ENCODE peak calls at places on chromosomes 4 and X, in ten cellular contexts. One of them, this sample, is unnamed.

GRCh38 chr4:118373614-118374255 is 20.9 kb upstream of the PRSS12 start:
- DNase-seq in AG04450: peak
- DNase-seq in Peyer's patch: no peak
- DNase-seq in PC-3: no peak
- DNase-seq in cardiac muscle cell: no peak
- DNase-seq in gastrocnemius medialis: no peak
- DNase-seq in hepatocyte: no peak
- DNase-seq in CD8-positive, alpha-beta T cell: no peak
- DNase-seq in upper lobe of right lung: no peak
- DNase-seq in aorta: no peak
- DNase-seq in this sample: no peak

GRCh38 chr4:27187786-27188185 is 327.1 kb downstream of the STIM2 start:
- DNase-seq in PC-3: peak
- DNase-seq in hepatocyte: peak
- DNase-seq in aorta: no peak
- DNase-seq in AG04450: no peak
- DNase-seq in upper lobe of right lung: no peak
- DNase-seq in Peyer's patch: no peak
- DNase-seq in gastrocnemius medialis: no peak
- DNase-seq in CD8-positive, alpha-beta T cell: no peak
- DNase-seq in cardiac muscle cell: no peak
- DNase-seq in this sample: no peak

GRCh38 chrX:68684291-68684918 is 36.9 kb downstream of the STARD8 start:
- DNase-seq in upper lobe of right lung: peak
- DNase-seq in aorta: peak
- DNase-seq in Peyer's patch: no peak
- DNase-seq in CD8-positive, alpha-beta T cell: no peak
- DNase-seq in AG04450: no peak
- DNase-seq in PC-3: no peak
- DNase-seq in cardiac muscle cell: peak
- DNase-seq in gastrocnemius medialis: peak
- DNase-seq in hepatocyte: no peak
- DNase-seq in this sample: no peak

GRCh38 chr4:64582492-64582891 is 173.2 kb upstream of the TECRL start:
- DNase-seq in gastrocnemius medialis: no peak
- DNase-seq in AG04450: no peak
- DNase-seq in aorta: no peak
- DNase-seq in CD8-positive, alpha-beta T cell: no peak
- DNase-seq in Peyer's patch: no peak
- DNase-seq in PC-3: no peak
- DNase-seq in cardiac muscle cell: no peak
- DNase-seq in hepatocyte: peak
- DNase-seq in upper lobe of right lung: no peak
- DNase-seq in this sample: peak

GRCh38 chrX:9928083-9928482 is 39.1 kb upstream of the CLDN34 start:
- DNase-seq in hepatocyte: no peak
- DNase-seq in cardiac muscle cell: no peak
- DNase-seq in gastrocnemius medialis: no peak
- DNase-seq in AG04450: no peak
- DNase-seq in PC-3: no peak
- DNase-seq in CD8-positive, alpha-beta T cell: no peak
- DNase-seq in aorta: no peak
- DNase-seq in upper lobe of right lung: no peak
- DNase-seq in Peyer's patch: no peak
- DNase-seq in this sample: peak

GRCh38 chr4:68193194-68193593 is 52.3 kb downstream of the TMPRSS11B start:
- DNase-seq in AG04450: no peak
- DNase-seq in gastrocnemius medialis: no peak
- DNase-seq in aorta: no peak
- DNase-seq in CD8-positive, alpha-beta T cell: no peak
- DNase-seq in Peyer's patch: no peak
- DNase-seq in hepatocyte: no peak
- DNase-seq in upper lobe of right lung: no peak
- DNase-seq in PC-3: no peak
- DNase-seq in cardiac muscle cell: no peak
- DNase-seq in this sample: no peak

GRCh38 chrX:124217289-124218251 is 114.9 kb upstream of the TEX13D start:
- DNase-seq in gastrocnemius medialis: peak
- DNase-seq in CD8-positive, alpha-beta T cell: peak
- DNase-seq in Peyer's patch: no peak
- DNase-seq in cardiac muscle cell: peak
- DNase-seq in PC-3: peak
- DNase-seq in AG04450: no peak
- DNase-seq in hepatocyte: no peak
- DNase-seq in aorta: no peak
- DNase-seq in upper lobe of right lung: no peak
- DNase-seq in this sample: peak

GRCh38 chrX:41734530-41734929 is 10.5 kb downstream of the GPR82 start:
- DNase-seq in CD8-positive, alpha-beta T cell: no peak
- DNase-seq in hepatocyte: no peak
- DNase-seq in gastrocnemius medialis: no peak
- DNase-seq in upper lobe of right lung: no peak
- DNase-seq in PC-3: peak
- DNase-seq in AG04450: no peak
- DNase-seq in aorta: no peak
- DNase-seq in Peyer's patch: no peak
- DNase-seq in cardiac muscle cell: peak
- DNase-seq in this sample: peak

GRCh38 chr4:88735554-88735953 is 37.9 kb upstream of the NAP1L5 start:
- DNase-seq in PC-3: no peak
- DNase-seq in gastrocnemius medialis: no peak
- DNase-seq in cardiac muscle cell: peak
- DNase-seq in AG04450: no peak
- DNase-seq in CD8-positive, alpha-beta T cell: no peak
- DNase-seq in upper lobe of right lung: no peak
- DNase-seq in Peyer's patch: no peak
- DNase-seq in hepatocyte: no peak
- DNase-seq in aorta: no peak
- DNase-seq in this sample: no peak

GRCh38 chr4:122163301-122163700 is 11.2 kb downstream of the BLTP1 start:
- DNase-seq in gastrocnemius medialis: no peak
- DNase-seq in cardiac muscle cell: no peak
- DNase-seq in AG04450: no peak
- DNase-seq in Peyer's patch: no peak
- DNase-seq in CD8-positive, alpha-beta T cell: no peak
- DNase-seq in upper lobe of right lung: no peak
- DNase-seq in PC-3: no peak
- DNase-seq in hepatocyte: no peak
- DNase-seq in aorta: no peak
- DNase-seq in this sample: no peak

GRCh38 chr4:82661601-82662000 is 99.8 kb upstream of the TMEM150C start:
- DNase-seq in cardiac muscle cell: no peak
- DNase-seq in aorta: no peak
- DNase-seq in hepatocyte: no peak
- DNase-seq in upper lobe of right lung: no peak
- DNase-seq in Peyer's patch: no peak
- DNase-seq in PC-3: no peak
- DNase-seq in AG04450: no peak
- DNase-seq in gastrocnemius medialis: no peak
- DNase-seq in CD8-positive, alpha-beta T cell: no peak
- DNase-seq in this sample: no peak

GRCh38 chrX:9062621-9063020 is 28.7 kb upstream of the FAM9B start:
- DNase-seq in AG04450: no peak
- DNase-seq in PC-3: no peak
- DNase-seq in cardiac muscle cell: no peak
- DNase-seq in upper lobe of right lung: no peak
- DNase-seq in hepatocyte: no peak
- DNase-seq in CD8-positive, alpha-beta T cell: no peak
- DNase-seq in Peyer's patch: no peak
- DNase-seq in gastrocnemius medialis: no peak
- DNase-seq in aorta: no peak
- DNase-seq in this sample: no peak

DNA sequence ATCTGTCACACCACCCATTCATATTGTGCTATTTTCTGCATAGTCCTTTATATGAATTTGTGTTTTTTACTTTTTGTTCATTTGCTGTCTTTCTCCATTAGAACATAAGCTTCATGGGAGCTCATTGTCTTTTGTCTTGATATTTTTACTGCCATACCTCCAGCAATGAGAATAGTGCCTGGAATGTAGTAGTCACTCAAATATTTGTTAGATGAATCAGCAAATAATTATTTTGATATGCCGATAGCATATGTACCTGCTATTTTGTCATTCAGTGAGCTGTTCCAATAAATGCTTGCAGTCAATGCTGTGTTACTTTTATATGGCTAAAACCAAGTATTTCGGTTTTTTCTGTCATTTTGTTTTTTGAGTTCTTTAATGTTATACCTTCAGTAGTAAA is 43.5 kb upstream of the SLC25A31 start:
- DNase-seq in Peyer's patch: no peak
- DNase-seq in CD8-positive, alpha-beta T cell: no peak
- DNase-seq in AG04450: no peak
- DNase-seq in gastrocnemius medialis: no peak
- DNase-seq in PC-3: peak
- DNase-seq in aorta: no peak
- DNase-seq in cardiac muscle cell: peak
- DNase-seq in upper lobe of right lung: no peak
- DNase-seq in hepatocyte: no peak
- DNase-seq in this sample: no peak
- H3K27ac ChIP-seq in Peyer's patch: no peak
- H3K27ac ChIP-seq in CD8-positive, alpha-beta T cell: no peak
- H3K27ac ChIP-seq in AG04450: no peak
- H3K27ac ChIP-seq in gastrocnemius medialis: no peak
- H3K27ac ChIP-seq in PC-3: peak
- H3K27ac ChIP-seq in aorta: no peak
- H3K27ac ChIP-seq in cardiac muscle cell: no peak
- H3K27ac ChIP-seq in upper lobe of right lung: no peak
- H3K27ac ChIP-seq in hepatocyte: no peak
- H3K27ac ChIP-seq in this sample: no peak

GRCh38 chrX:17882680-17883079 is 21.6 kb upstream of the RAI2 start:
- DNase-seq in AG04450: no peak
- DNase-seq in Peyer's patch: no peak
- DNase-seq in CD8-positive, alpha-beta T cell: no peak
- DNase-seq in hepatocyte: no peak
- DNase-seq in cardiac muscle cell: no peak
- DNase-seq in upper lobe of right lung: no peak
- DNase-seq in PC-3: peak
- DNase-seq in gastrocnemius medialis: no peak
- DNase-seq in aorta: no peak
- DNase-seq in this sample: no peak
- H3K27ac ChIP-seq in AG04450: no peak
- H3K27ac ChIP-seq in Peyer's patch: no peak
- H3K27ac ChIP-seq in CD8-positive, alpha-beta T cell: no peak
- H3K27ac ChIP-seq in hepatocyte: no peak
- H3K27ac ChIP-seq in cardiac muscle cell: no peak
- H3K27ac ChIP-seq in upper lobe of right lung: no peak
- H3K27ac ChIP-seq in PC-3: no peak
- H3K27ac ChIP-seq in gastrocnemius medialis: no peak
- H3K27ac ChIP-seq in aorta: no peak
- H3K27ac ChIP-seq in this sample: no peak

GRCh38 chrX:153336128-153336894 is 2.4 kb downstream of the ZNF275 start:
- DNase-seq in Peyer's patch: no peak
- DNase-seq in hepatocyte: no peak
- DNase-seq in CD8-positive, alpha-beta T cell: no peak
- DNase-seq in gastrocnemius medialis: no peak
- DNase-seq in PC-3: peak
- DNase-seq in cardiac muscle cell: no peak
- DNase-seq in AG04450: no peak
- DNase-seq in upper lobe of right lung: no peak
- DNase-seq in aorta: no peak
- DNase-seq in this sample: no peak

GRCh38 chrX:153334654-153335295 is 822 bp downstream of the ZNF275 start:
- DNase-seq in Peyer's patch: no peak
- DNase-seq in cardiac muscle cell: no peak
- DNase-seq in PC-3: no peak
- DNase-seq in CD8-positive, alpha-beta T cell: no peak
- DNase-seq in aorta: no peak
- DNase-seq in AG04450: no peak
- DNase-seq in upper lobe of right lung: no peak
- DNase-seq in hepatocyte: no peak
- DNase-seq in gastrocnemius medialis: no peak
- DNase-seq in this sample: no peak

GRCh38 chrX:153336988-153337387 is 3.0 kb downstream of the ZNF275 start:
- DNase-seq in cardiac muscle cell: no peak
- DNase-seq in AG04450: no peak
- DNase-seq in PC-3: no peak
- DNase-seq in gastrocnemius medialis: no peak
- DNase-seq in CD8-positive, alpha-beta T cell: no peak
- DNase-seq in aorta: no peak
- DNase-seq in hepatocyte: no peak
- DNase-seq in Peyer's patch: no peak
- DNase-seq in upper lobe of right lung: no peak
- DNase-seq in this sample: no peak

GRCh38 chrX:153333271-153333670 is 682 bp upstream of the ZNF275 start:
- DNase-seq in hepatocyte: no peak
- DNase-seq in aorta: no peak
- DNase-seq in cardiac muscle cell: peak
- DNase-seq in CD8-positive, alpha-beta T cell: no peak
- DNase-seq in AG04450: no peak
- DNase-seq in upper lobe of right lung: no peak
- DNase-seq in Peyer's patch: no peak
- DNase-seq in PC-3: peak
- DNase-seq in gastrocnemius medialis: no peak
- DNase-seq in this sample: no peak

DNA sequence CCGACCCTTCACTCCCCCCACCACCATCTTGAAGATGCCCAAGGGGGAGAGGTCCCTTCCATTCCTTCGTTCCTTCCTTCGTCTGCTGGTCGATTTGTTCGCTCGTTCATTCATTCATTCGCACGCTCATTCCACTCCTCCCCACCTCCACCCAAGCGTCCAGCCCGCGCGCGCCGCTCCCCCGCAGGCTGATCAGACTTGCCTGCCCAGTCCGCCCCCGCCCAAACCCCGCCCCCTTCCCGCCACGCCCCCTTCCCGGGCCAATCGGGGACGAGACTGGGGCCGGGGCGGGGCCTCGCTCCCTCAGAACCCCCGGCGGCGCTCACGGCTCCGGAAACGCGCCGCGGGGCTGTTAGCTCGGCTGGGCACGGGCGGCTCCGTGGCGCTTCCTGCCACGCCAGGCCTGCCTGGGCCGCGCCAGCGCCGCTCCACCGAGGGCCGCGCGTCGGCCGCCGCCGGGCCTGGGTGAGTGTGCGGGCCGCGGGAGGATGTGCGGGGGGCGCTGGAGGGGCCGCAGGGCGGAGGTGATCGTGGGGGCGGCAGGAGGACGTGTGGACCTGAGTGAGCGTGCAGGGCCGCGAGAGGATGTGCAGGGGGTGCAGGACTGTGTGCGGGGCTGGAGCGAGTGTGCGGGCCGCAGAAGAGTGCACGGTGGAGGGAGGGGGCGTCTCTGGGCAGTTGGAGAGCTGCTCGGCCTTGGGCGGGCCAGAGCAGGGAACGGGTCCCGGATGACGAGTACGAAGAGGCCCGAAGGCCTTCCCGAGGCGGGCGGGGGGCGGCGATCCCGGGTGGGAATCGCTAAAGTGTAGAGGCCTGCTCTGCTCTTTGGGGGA is at the start of gene ZNF275:
- DNase-seq in aorta: peak
- DNase-seq in AG04450: peak
- DNase-seq in gastrocnemius medialis: peak
- DNase-seq in PC-3: peak
- DNase-seq in hepatocyte: peak
- DNase-seq in cardiac muscle cell: peak
- DNase-seq in Peyer's patch: peak
- DNase-seq in CD8-positive, alpha-beta T cell: peak
- DNase-seq in upper lobe of right lung: peak
- DNase-seq in this sample: peak
- H3K27ac ChIP-seq in aorta: no peak
- H3K27ac ChIP-seq in AG04450: peak
- H3K27ac ChIP-seq in gastrocnemius medialis: peak
- H3K27ac ChIP-seq in PC-3: no peak
- H3K27ac ChIP-seq in hepatocyte: peak
- H3K27ac ChIP-seq in cardiac muscle cell: peak
- H3K27ac ChIP-seq in Peyer's patch: peak
- H3K27ac ChIP-seq in CD8-positive, alpha-beta T cell: peak
- H3K27ac ChIP-seq in upper lobe of right lung: peak
- H3K27ac ChIP-seq in this sample: no peak

GRCh38 chr4:185510803-185511202 is 24.5 kb downstream of the PDLIM3 start:
- DNase-seq in AG04450: no peak
- DNase-seq in gastrocnemius medialis: no peak
- DNase-seq in aorta: no peak
- DNase-seq in cardiac muscle cell: no peak
- DNase-seq in PC-3: no peak
- DNase-seq in CD8-positive, alpha-beta T cell: no peak
- DNase-seq in upper lobe of right lung: no peak
- DNase-seq in hepatocyte: no peak
- DNase-seq in Peyer's patch: no peak
- DNase-seq in this sample: no peak
- H3K27ac ChIP-seq in AG04450: no peak
- H3K27ac ChIP-seq in gastrocnemius medialis: peak
- H3K27ac ChIP-seq in aorta: no peak
- H3K27ac ChIP-seq in cardiac muscle cell: no peak
- H3K27ac ChIP-seq in PC-3: no peak
- H3K27ac ChIP-seq in CD8-positive, alpha-beta T cell: no peak
- H3K27ac ChIP-seq in upper lobe of right lung: no peak
- H3K27ac ChIP-seq in hepatocyte: no peak
- H3K27ac ChIP-seq in Peyer's patch: no peak
- H3K27ac ChIP-seq in this sample: no peak